ENCODE peak calls at places on chromosomes 3 and 15, in ten cellular contexts. O, D, I, Z, B, H, G, J, P and V are unnamed samples.
A peak's percentile ranks its signal among the peaks of the same experiment; 100 is the strongest.

GRCh38 chr15:25844981-25845680 is 18.0 kb downstream of the ATP10A start:
- DNase-seq in O (no peak), D (no peak), I (no peak), Z (no peak), B (no peak), H (no peak), G (no peak), J (no peak), P (no peak), V (no peak)

GRCh38 chr3:36403661-36404060 is 23.4 kb downstream of the STAC start:
- DNase-seq in O (no peak), D (no peak), I (no peak), Z (no peak), B (no peak), H (no peak), G (no peak), J (no peak), P (no peak), V (no peak)

GRCh38 chr3:182783106-182783505 is 10.2 kb upstream of the ATP11B start:
- DNase-seq in O (no peak), D (no peak), I (no peak), Z (no peak), B (no peak), H (no peak), G (no peak), J (no peak), P (no peak), V (no peak)

GRCh38 chr15:64004059-64004458 is 42.2 kb downstream of the DAPK2 start:
- DNase-seq in O (no peak), D (no peak), I (no peak), Z (no peak), B (no peak), H (no peak), G (no peak), J (no peak), P (no peak), V (no peak)

GRCh38 chr3:31356941-31357340 is 175.8 kb upstream of the STT3B start:
- DNase-seq in O (peak; percentile 54), D (no peak), I (no peak), Z (no peak), B (peak; percentile 5), H (no peak), G (no peak), J (no peak), P (no peak), V (no peak)

GRCh38 chr3:176867681-176868663 is 329.3 kb downstream of the TBL1XR1 start:
- DNase-seq in O (no peak), D (no peak), I (peak; percentile 83), Z (no peak), B (peak; percentile 76), H (no peak), G (no peak), J (no peak), P (no peak), V (no peak)

GRCh38 chr3:122697952-122698625 is 17.4 kb downstream of the PARP14 start:
- DNase-seq in O (no peak), D (no peak), I (no peak), Z (no peak), B (no peak), H (no peak), G (no peak), J (no peak), P (no peak), V (no peak)

GRCh38 chr3:71307884-71308697 is 275.4 kb downstream of the FOXP1 start:
- DNase-seq in O (no peak), D (no peak), I (no peak), Z (no peak), B (no peak), H (no peak), G (no peak), J (no peak), P (no peak), V (no peak)

GRCh38 chr15:87293016-87293415 is 963.5 kb downstream of the NTRK3 start:
- DNase-seq in O (no peak), D (no peak), I (no peak), Z (no peak), B (no peak), H (no peak), G (no peak), J (no peak), P (no peak), V (no peak)